ENCODE peak calls at places on chromosomes 11 and 22, in seven cellular contexts. One of them, this sample, is unnamed.

GRCh38 chr11:20310596-20311394 is 52.7 kb upstream of the HTATIP2 start:
- DNase-seq in left ventricle myocardium inferior: no peak
- DNase-seq in GM23248: no peak
- DNase-seq in HepG2: no peak
- DNase-seq in lower lobe of right lung: no peak
- DNase-seq in cardiac muscle cell: no peak
- DNase-seq in breast epithelium: no peak
- DNase-seq in this sample: no peak

GRCh38 chr11:59555601-59556114 is 44.3 kb downstream of the OR4D9 start:
- DNase-seq in cardiac muscle cell: no peak
- DNase-seq in left ventricle myocardium inferior: no peak
- DNase-seq in HepG2: no peak
- DNase-seq in breast epithelium: no peak
- DNase-seq in lower lobe of right lung: no peak
- DNase-seq in GM23248: no peak
- DNase-seq in this sample: no peak

GRCh38 chr11:117876341-117877119 is at the start of gene FXYD6:
- DNase-seq in left ventricle myocardium inferior: peak; percentile 73
- DNase-seq in HepG2: no peak
- DNase-seq in cardiac muscle cell: peak; percentile 40
- DNase-seq in breast epithelium: no peak
- DNase-seq in lower lobe of right lung: no peak
- DNase-seq in GM23248: peak; percentile 17
- DNase-seq in this sample: peak; percentile 74

GRCh38 chr11:119480375-119481020 is 57.5 kb upstream of the THY1 start:
- DNase-seq in cardiac muscle cell: no peak
- DNase-seq in lower lobe of right lung: no peak
- DNase-seq in HepG2: no peak
- DNase-seq in breast epithelium: peak; percentile 11
- DNase-seq in GM23248: no peak
- DNase-seq in left ventricle myocardium inferior: no peak
- DNase-seq in this sample: no peak

GRCh38 chr11:26621147-26621546 is 49.1 kb upstream of the MUC15 start:
- DNase-seq in left ventricle myocardium inferior: no peak
- DNase-seq in breast epithelium: no peak
- DNase-seq in HepG2: no peak
- DNase-seq in lower lobe of right lung: no peak
- DNase-seq in cardiac muscle cell: peak; percentile 33
- DNase-seq in GM23248: peak; percentile 93
- DNase-seq in this sample: no peak

GRCh38 chr11:82988936-82989627 is 82.6 kb downstream of the RAB30 start:
- DNase-seq in cardiac muscle cell: no peak
- DNase-seq in GM23248: no peak
- DNase-seq in HepG2: peak; percentile 96
- DNase-seq in lower lobe of right lung: no peak
- DNase-seq in left ventricle myocardium inferior: no peak
- DNase-seq in breast epithelium: no peak
- DNase-seq in this sample: no peak

GRCh38 chr11:11220786-11221185 is 132.3 kb downstream of the CSNK2A3 start:
- DNase-seq in lower lobe of right lung: no peak
- DNase-seq in breast epithelium: no peak
- DNase-seq in HepG2: no peak
- DNase-seq in GM23248: no peak
- DNase-seq in cardiac muscle cell: no peak
- DNase-seq in left ventricle myocardium inferior: no peak
- DNase-seq in this sample: no peak

GRCh38 chr11:68016161-68016903 is 6.2 kb downstream of the ALDH3B1 start:
- DNase-seq in GM23248: peak; percentile 40
- DNase-seq in left ventricle myocardium inferior: no peak
- DNase-seq in lower lobe of right lung: no peak
- DNase-seq in breast epithelium: no peak
- DNase-seq in cardiac muscle cell: no peak
- DNase-seq in HepG2: no peak
- DNase-seq in this sample: peak; percentile 59

GRCh38 chr22:27306771-27307170 is 494.8 kb downstream of the MN1 start:
- DNase-seq in GM23248: no peak
- DNase-seq in left ventricle myocardium inferior: no peak
- DNase-seq in breast epithelium: no peak
- DNase-seq in lower lobe of right lung: no peak
- DNase-seq in HepG2: no peak
- DNase-seq in cardiac muscle cell: no peak
- DNase-seq in this sample: no peak

GRCh38 chr11:72718101-72718501 is 34.1 kb downstream of the ARAP1 start:
- DNase-seq in GM23248: no peak
- DNase-seq in lower lobe of right lung: peak; percentile 51
- DNase-seq in HepG2: no peak
- DNase-seq in breast epithelium: no peak
- DNase-seq in left ventricle myocardium inferior: no peak
- DNase-seq in cardiac muscle cell: no peak
- DNase-seq in this sample: peak; percentile 69

GRCh38 chr11:10502770-10503169 is 38.2 kb downstream of the RNF141 start:
- DNase-seq in HepG2: no peak
- DNase-seq in cardiac muscle cell: no peak
- DNase-seq in left ventricle myocardium inferior: no peak
- DNase-seq in GM23248: no peak
- DNase-seq in lower lobe of right lung: no peak
- DNase-seq in breast epithelium: no peak
- DNase-seq in this sample: no peak

GRCh38 chr22:21963790-21964211 is 11.2 kb upstream of the PPM1F start:
- DNase-seq in breast epithelium: no peak
- DNase-seq in HepG2: no peak
- DNase-seq in lower lobe of right lung: no peak
- DNase-seq in cardiac muscle cell: no peak
- DNase-seq in left ventricle myocardium inferior: no peak
- DNase-seq in GM23248: no peak
- DNase-seq in this sample: no peak

GRCh38 chr11:61131586-61131985 is 29.3 kb downstream of the CD5 start:
- DNase-seq in breast epithelium: no peak
- DNase-seq in HepG2: no peak
- DNase-seq in lower lobe of right lung: no peak
- DNase-seq in left ventricle myocardium inferior: no peak
- DNase-seq in cardiac muscle cell: no peak
- DNase-seq in GM23248: no peak
- DNase-seq in this sample: no peak

GRCh38 chr11:61127991-61128390 is 25.7 kb downstream of the CD5 start:
- DNase-seq in breast epithelium: no peak
- DNase-seq in lower lobe of right lung: no peak
- DNase-seq in cardiac muscle cell: no peak
- DNase-seq in left ventricle myocardium inferior: no peak
- DNase-seq in GM23248: no peak
- DNase-seq in HepG2: no peak
- DNase-seq in this sample: no peak

GRCh38 chr11:61128947-61129346 is 26.7 kb downstream of the CD5 start:
- DNase-seq in lower lobe of right lung: no peak
- DNase-seq in breast epithelium: no peak
- DNase-seq in left ventricle myocardium inferior: no peak
- DNase-seq in GM23248: no peak
- DNase-seq in cardiac muscle cell: no peak
- DNase-seq in HepG2: no peak
- DNase-seq in this sample: no peak

GRCh38 chr11:61131186-61131585 is 28.9 kb downstream of the CD5 start:
- DNase-seq in lower lobe of right lung: no peak
- DNase-seq in breast epithelium: no peak
- DNase-seq in HepG2: no peak
- DNase-seq in cardiac muscle cell: no peak
- DNase-seq in GM23248: no peak
- DNase-seq in left ventricle myocardium inferior: no peak
- DNase-seq in this sample: no peak

GRCh38 chr11:61129608-61130523 is 27.6 kb downstream of the CD5 start:
- DNase-seq in left ventricle myocardium inferior: peak; percentile 84
- DNase-seq in HepG2: peak; percentile 82
- DNase-seq in GM23248: peak; percentile 84
- DNase-seq in breast epithelium: peak; percentile 74
- DNase-seq in lower lobe of right lung: peak; percentile 91
- DNase-seq in cardiac muscle cell: peak; percentile 90
- DNase-seq in this sample: peak; percentile 93
- H3K27ac ChIP-seq in left ventricle myocardium inferior: peak overlapping the region; percentile 24
- H3K27ac ChIP-seq in HepG2: no peak overlapping the region
- H3K27ac ChIP-seq in GM23248: peak overlapping the region; percentile 57
- H3K27ac ChIP-seq in breast epithelium: peak overlapping the region; percentile 37
- H3K27ac ChIP-seq in lower lobe of right lung: no peak overlapping the region
- H3K27ac ChIP-seq in cardiac muscle cell: no peak overlapping the region
- H3K27ac ChIP-seq in this sample: peak overlapping the region; percentile 12

GRCh38 chr22:46289244-46289891 is 7.3 kb upstream of the GTSE1 start:
- DNase-seq in cardiac muscle cell: no peak
- DNase-seq in HepG2: no peak
- DNase-seq in lower lobe of right lung: peak; percentile 50
- DNase-seq in GM23248: no peak
- DNase-seq in breast epithelium: no peak
- DNase-seq in left ventricle myocardium inferior: no peak
- DNase-seq in this sample: no peak

GRCh38 chr22:46292727-46293126 is 3.9 kb upstream of the GTSE1 start:
- DNase-seq in breast epithelium: no peak
- DNase-seq in GM23248: no peak
- DNase-seq in HepG2: no peak
- DNase-seq in left ventricle myocardium inferior: no peak
- DNase-seq in lower lobe of right lung: peak; percentile 55
- DNase-seq in cardiac muscle cell: no peak
- DNase-seq in this sample: no peak

GRCh38 chr22:46292173-46292572 is 4.5 kb upstream of the GTSE1 start:
- DNase-seq in lower lobe of right lung: no peak
- DNase-seq in GM23248: no peak
- DNase-seq in cardiac muscle cell: no peak
- DNase-seq in HepG2: no peak
- DNase-seq in breast epithelium: no peak
- DNase-seq in left ventricle myocardium inferior: no peak
- DNase-seq in this sample: no peak

GRCh38 chr22:46290121-46290842 is 6.4 kb upstream of the GTSE1 start:
- DNase-seq in lower lobe of right lung: no peak
- DNase-seq in left ventricle myocardium inferior: peak; percentile 64
- DNase-seq in breast epithelium: no peak
- DNase-seq in cardiac muscle cell: no peak
- DNase-seq in HepG2: no peak
- DNase-seq in GM23248: no peak
- DNase-seq in this sample: no peak

GRCh38 chr22:46290843-46291785 is 5.6 kb upstream of the GTSE1 start:
- DNase-seq in HepG2: no peak
- DNase-seq in breast epithelium: no peak
- DNase-seq in left ventricle myocardium inferior: no peak
- DNase-seq in lower lobe of right lung: no peak
- DNase-seq in GM23248: no peak
- DNase-seq in cardiac muscle cell: no peak
- DNase-seq in this sample: no peak
- H3K4me3 ChIP-seq in HepG2: no peak overlapping the region
- H3K4me3 ChIP-seq in breast epithelium: no peak overlapping the region
- H3K4me3 ChIP-seq in left ventricle myocardium inferior: no peak overlapping the region
- H3K4me3 ChIP-seq in lower lobe of right lung: no peak overlapping the region
- H3K4me3 ChIP-seq in GM23248: no peak overlapping the region
- H3K4me3 ChIP-seq in cardiac muscle cell: no peak overlapping the region
- H3K4me3 ChIP-seq in this sample: no peak overlapping the region

DNA sequence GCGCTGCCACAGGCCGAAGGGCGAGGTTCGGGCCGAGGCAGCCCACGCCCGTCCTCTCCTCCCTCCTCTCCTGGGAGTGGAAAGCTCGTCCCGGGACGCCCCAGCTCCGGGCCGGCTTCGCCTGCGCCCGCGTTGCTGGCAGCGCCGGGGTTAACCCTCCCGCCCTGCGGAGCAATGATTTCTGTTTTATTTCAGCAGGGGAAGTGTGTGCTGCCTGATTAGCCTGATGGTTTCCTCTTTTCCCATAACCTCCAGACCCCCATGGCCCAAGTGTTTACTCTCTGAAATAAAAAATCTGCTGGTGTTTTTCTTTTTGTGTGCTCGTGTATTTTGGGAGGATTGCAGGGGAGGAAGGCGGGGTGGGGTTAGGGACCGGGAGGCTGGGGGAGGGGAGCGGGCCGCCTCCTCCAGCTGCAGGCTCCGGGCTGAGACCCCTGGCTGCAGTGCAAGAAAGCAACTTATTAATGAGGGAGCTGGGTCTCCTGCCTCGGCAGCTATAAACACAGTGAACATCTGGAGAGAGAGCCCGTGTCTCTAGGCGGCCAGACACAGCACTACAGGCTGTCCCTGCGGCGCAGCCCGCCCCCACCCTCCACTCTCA is 38.6 kb downstream of the ETS1 start:
- DNase-seq in breast epithelium: no peak
- DNase-seq in cardiac muscle cell: peak; percentile 79
- DNase-seq in GM23248: peak; percentile 73
- DNase-seq in left ventricle myocardium inferior: peak; percentile 78
- DNase-seq in HepG2: no peak
- DNase-seq in lower lobe of right lung: peak; percentile 70
- DNase-seq in this sample: peak; percentile 76
- H3K27ac ChIP-seq in breast epithelium: peak overlapping the region; percentile 72
- H3K27ac ChIP-seq in cardiac muscle cell: no peak overlapping the region
- H3K27ac ChIP-seq in GM23248: no peak overlapping the region
- H3K27ac ChIP-seq in left ventricle myocardium inferior: peak overlapping the region; percentile 95
- H3K27ac ChIP-seq in HepG2: no peak overlapping the region
- H3K27ac ChIP-seq in lower lobe of right lung: peak overlapping the region; percentile 82
- H3K27ac ChIP-seq in this sample: peak overlapping the region; percentile 84

GRCh38 chr22:41782316-41782715 is 18.2 kb upstream of the CCDC134 start:
- DNase-seq in lower lobe of right lung: no peak
- DNase-seq in HepG2: no peak
- DNase-seq in cardiac muscle cell: no peak
- DNase-seq in GM23248: no peak
- DNase-seq in breast epithelium: no peak
- DNase-seq in left ventricle myocardium inferior: no peak
- DNase-seq in this sample: no peak

GRCh38 chr22:41782751-41783150 is 17.7 kb upstream of the CCDC134 start:
- DNase-seq in GM23248: no peak
- DNase-seq in breast epithelium: no peak
- DNase-seq in lower lobe of right lung: no peak
- DNase-seq in HepG2: no peak
- DNase-seq in cardiac muscle cell: no peak
- DNase-seq in left ventricle myocardium inferior: no peak
- DNase-seq in this sample: no peak

GRCh38 chr22:41781508-41781906 is 19.0 kb upstream of the CCDC134 start:
- DNase-seq in HepG2: no peak
- DNase-seq in breast epithelium: no peak
- DNase-seq in cardiac muscle cell: no peak
- DNase-seq in GM23248: no peak
- DNase-seq in left ventricle myocardium inferior: no peak
- DNase-seq in lower lobe of right lung: no peak
- DNase-seq in this sample: no peak

GRCh38 chr22:41779889-41780505 is 20.5 kb upstream of the CCDC134 start:
- DNase-seq in cardiac muscle cell: no peak
- DNase-seq in lower lobe of right lung: no peak
- DNase-seq in left ventricle myocardium inferior: no peak
- DNase-seq in HepG2: no peak
- DNase-seq in GM23248: no peak
- DNase-seq in breast epithelium: no peak
- DNase-seq in this sample: no peak

DNA sequence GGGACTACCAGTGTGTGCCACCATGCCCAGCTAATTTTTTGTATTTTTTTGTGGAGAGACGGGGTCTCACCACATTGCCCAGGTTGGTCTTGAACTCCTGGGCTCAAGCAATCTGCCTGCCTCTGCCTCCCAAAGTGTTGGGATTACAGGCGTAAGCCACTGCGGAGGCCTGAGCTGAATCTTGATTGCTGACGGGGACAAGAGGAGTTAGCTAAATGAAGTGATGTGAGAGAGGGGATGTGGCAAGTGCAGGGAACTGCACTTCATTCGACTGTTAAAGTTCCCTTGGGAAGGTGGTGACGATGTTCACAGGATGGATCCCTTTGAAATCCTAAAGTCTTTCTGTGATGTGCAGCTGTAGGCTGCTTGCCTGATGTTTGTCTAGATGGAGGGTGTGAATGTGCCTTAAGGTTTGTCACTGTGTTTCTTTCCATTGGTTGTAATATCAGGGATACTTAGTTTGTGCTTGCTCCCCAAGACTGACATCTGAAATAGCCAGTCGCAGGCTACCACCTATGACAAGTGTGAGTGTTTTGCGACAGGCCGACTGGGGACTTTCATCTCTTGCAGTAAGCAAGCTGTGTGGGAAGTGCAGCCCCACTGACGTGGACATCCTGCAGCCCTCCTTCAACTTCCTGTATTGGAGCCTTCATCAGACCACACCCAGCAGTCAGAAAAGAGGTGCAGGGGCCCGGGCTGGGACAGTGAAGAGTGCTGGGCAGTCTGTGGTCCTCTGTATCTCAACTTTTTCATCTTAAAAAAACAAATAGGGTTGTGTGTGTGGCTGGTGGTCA is 19.6 kb upstream of the CCDC134 start:
- DNase-seq in left ventricle myocardium inferior: peak; percentile 35
- DNase-seq in breast epithelium: peak; percentile 27
- DNase-seq in HepG2: peak; percentile 56
- DNase-seq in lower lobe of right lung: peak; percentile 83
- DNase-seq in GM23248: peak; percentile 64
- DNase-seq in cardiac muscle cell: peak; percentile 68
- DNase-seq in this sample: peak; percentile 77
- H3K4me3 ChIP-seq in left ventricle myocardium inferior: no peak overlapping the region
- H3K4me3 ChIP-seq in breast epithelium: no peak overlapping the region
- H3K4me3 ChIP-seq in HepG2: no peak overlapping the region
- H3K4me3 ChIP-seq in lower lobe of right lung: peak overlapping the region; percentile 38
- H3K4me3 ChIP-seq in GM23248: peak overlapping the region; percentile 37
- H3K4me3 ChIP-seq in cardiac muscle cell: no peak overlapping the region
- H3K4me3 ChIP-seq in this sample: peak overlapping the region; percentile 35